ENCODE peak calls at places on chromosomes 7 and 10, in eight cellular contexts. F is BE2C; M is Peyer's patch; G is CD8-positive, alpha-beta T cell; Z is prostate gland; R is GM23338; E is kidney; T is ovary. C is an unnamed sample. For H3K4me1 and H3K36me3, the result is how much of the 10 kb centered on the place peaks cover.

GRCh38 chr10:101046332-101047238 is 15.2 kb upstream of the KAZALD1 start:
- DNase-seq in F (peak), Z (no peak), T (no peak), R (peak), E (peak), G (no peak), M (no peak), C (no peak)

GRCh38 chr7:22894585-22894984 is 71.9 kb upstream of the TOMM7 start:
- DNase-seq in Z (no peak), R (no peak), F (no peak), E (no peak), G (no peak), T (no peak), M (peak), C (no peak)

GRCh38 chr10:118114992-118115391 is 68.3 kb upstream of the RAB11FIP2 start:
- DNase-seq in Z (no peak), G (no peak), M (no peak), R (no peak), E (no peak), T (no peak), F (no peak), C (no peak)

GRCh38 chr10:35127289-35127891 is 744 bp downstream of the CREM start:
- DNase-seq in Z (peak), R (peak), F (peak), G (peak), M (peak), T (peak), E (peak), C (no peak)

GRCh38 chr10:85946713-85947326 is 419.8 kb downstream of the GRID1 start:
- DNase-seq in E (no peak), T (no peak), G (no peak), F (no peak), M (no peak), R (no peak), Z (no peak), C (no peak)

GRCh38 chr7:102832694-102833093 is 80.1 kb upstream of the LRRC17 start:
- DNase-seq in Z (no peak), M (no peak), R (no peak), T (no peak), E (no peak), F (no peak), G (no peak), C (no peak)

GRCh38 chr10:98195132-98195531 is 60.7 kb downstream of the R3HCC1L start:
- DNase-seq in Z (no peak), T (no peak), F (no peak), M (no peak), G (no peak), R (no peak), E (no peak), C (no peak)

GRCh38 chr10:11587860-11588259 is 23.6 kb downstream of the USP6NL start:
- DNase-seq in R (peak), T (no peak), E (no peak), G (no peak), F (no peak), Z (peak), M (no peak), C (no peak)

GRCh38 chr7:158821173-158822021 is 7.9 kb downstream of the ESYT2 start:
- DNase-seq in Z (no peak), G (peak), R (no peak), T (peak), M (no peak), E (no peak), F (no peak), C (no peak)

GRCh38 chr10:60429084-60429849 is 39.6 kb upstream of the ANK3 start:
- DNase-seq in E (no peak), T (peak), G (no peak), Z (no peak), F (no peak), R (no peak), M (no peak), C (no peak)

GRCh38 chr7:98821348-98821747 is 48.5 kb downstream of the TMEM130 start:
- DNase-seq in R (no peak), M (no peak), Z (no peak), T (no peak), F (no peak), E (no peak), G (no peak), C (no peak)

GRCh38 chr10:103605359-103606156 is 112.1 kb downstream of the NEURL1 start:
- DNase-seq in G (peak), E (no peak), R (peak), Z (peak), T (peak), M (peak), F (peak), C (no peak)

GRCh38 chr7:132476541-132476940 is 99.7 kb downstream of the PLXNA4 start:
- DNase-seq in F (peak), T (no peak), R (no peak), E (no peak), Z (no peak), M (no peak), G (no peak), C (no peak)

GRCh38 chr10:118960166-118961090 is 69.1 kb upstream of the NANOS1 start:
- DNase-seq in T (peak), Z (no peak), R (no peak), M (no peak), G (no peak), E (no peak), F (no peak), C (peak)

GRCh38 chr7:30923009-30923773 is 11.5 kb downstream of the AQP1 start:
- DNase-seq in E (peak), T (peak), M (peak), F (peak), Z (no peak), R (no peak), G (no peak), C (peak)

GRCh38 chr7:105896407-105896842 is 20.0 kb upstream of the ATXN7L1 start:
- DNase-seq in F (no peak), G (no peak), M (no peak), E (no peak), Z (peak), T (no peak), R (no peak), C (no peak)

GRCh38 chr7:76386691-76387260 is 22.7 kb downstream of the SSC4D start:
- DNase-seq in Z (no peak), F (no peak), G (no peak), T (no peak), M (no peak), R (no peak), E (no peak), C (no peak)

GRCh38 chr10:29039659-29040309 is 249.1 kb upstream of the LYZL1 start:
- DNase-seq in T (no peak), G (no peak), F (no peak), R (no peak), E (peak), Z (no peak), M (no peak), C (no peak)

GRCh38 chr7:117020605-117021002 is 67.3 kb downstream of the ST7 start:
- DNase-seq in E (no peak), R (peak), G (no peak), T (no peak), Z (no peak), M (no peak), F (no peak), C (no peak)

GRCh38 chr10:103080891-103081581 is 112.0 kb downstream of the NT5C2 start:
- DNase-seq in T (no peak), Z (no peak), R (no peak), F (no peak), G (no peak), E (no peak), M (no peak), C (no peak)

GRCh38 chr7:42502022-42502421 is 265.0 kb upstream of the GLI3 start:
- DNase-seq in E (no peak), G (no peak), F (no peak), T (no peak), M (no peak), Z (no peak), R (no peak), C (no peak)

GRCh38 chr10:67976292-67977245 is 92.1 kb downstream of the SIRT1 start:
- DNase-seq in E (no peak), G (no peak), Z (no peak), F (no peak), M (no peak), R (peak), T (no peak), C (no peak)

GRCh38 chr7:74320645-74321178 is 31.5 kb downstream of the CLIP2 start:
- DNase-seq in F (no peak), R (peak), M (no peak), G (no peak), E (no peak), T (no peak), Z (no peak), C (no peak)

GRCh38 chr10:80500572-80501380 is 36.9 kb upstream of the SH2D4B start:
- DNase-seq in T (peak), M (peak), Z (no peak), F (no peak), E (no peak), R (peak), G (peak), C (no peak)

GRCh38 chr10:70576803-70577517 is 25.6 kb downstream of the PRF1 start:
- DNase-seq in G (no peak), M (no peak), Z (no peak), T (no peak), E (no peak), R (no peak), F (no peak), C (no peak)

GRCh38 chr7:36287371-36288241 is 102.1 kb upstream of the ANLN start:
- DNase-seq in Z (peak), T (no peak), R (no peak), E (no peak), F (no peak), M (peak), G (peak), C (no peak)

GRCh38 chr10:50563906-50564305 is 59.9 kb downstream of the SGMS1 start:
- DNase-seq in T (no peak), F (no peak), Z (no peak), R (peak), G (no peak), E (no peak), M (no peak), C (no peak)

GRCh38 chr7:15750741-15751140 is 64.3 kb upstream of the MEOX2 start:
- DNase-seq in R (no peak), M (no peak), Z (no peak), G (no peak), T (no peak), F (no peak), E (no peak), C (no peak)

GRCh38 chr10:93413252-93413689 is 68.9 kb downstream of the MYOF start:
- DNase-seq in E (no peak), G (peak), M (peak), F (no peak), T (no peak), Z (no peak), R (no peak), C (no peak)

GRCh38 chr7:106717254-106717996 is 56.5 kb upstream of the CCDC71L start:
- DNase-seq in Z (no peak), E (no peak), T (no peak), R (no peak), M (no peak), F (no peak), G (no peak), C (no peak)

GRCh38 chr10:125160856-125161569 is 650 bp upstream of the CTBP2 start:
- DNase-seq in G (no peak), M (peak), E (peak), Z (peak), R (peak), T (peak), F (peak), C (no peak)

GRCh38 chr10:67657775-67658174 is 38.2 kb downstream of the CTNNA3 start:
- DNase-seq in Z (no peak), M (no peak), T (no peak), E (no peak), F (no peak), G (no peak), R (peak), C (no peak)

GRCh38 chr10:48309711-48310226 is 3.3 kb downstream of the MAPK8 start:
- DNase-seq in F (no peak), Z (no peak), E (no peak), G (no peak), T (no peak), R (no peak), M (no peak), C (no peak)

GRCh38 chr7:2515424-2516193 is 4.0 kb upstream of the LFNG start:
- DNase-seq in M (no peak), E (no peak), T (no peak), G (no peak), F (no peak), R (no peak), Z (no peak), C (no peak)

GRCh38 chr7:2516194-2516555 is 3.4 kb upstream of the LFNG start:
- DNase-seq in G (no peak), Z (no peak), M (no peak), T (no peak), E (no peak), R (no peak), F (no peak), C (no peak)

GRCh38 chr7:2512713-2513112 is 6.9 kb upstream of the LFNG start:
- DNase-seq in T (no peak), G (no peak), F (no peak), R (no peak), Z (no peak), M (no peak), E (no peak), C (no peak)

GRCh38 chr7:2513702-2514101 is 5.9 kb upstream of the LFNG start:
- DNase-seq in F (peak), T (no peak), R (no peak), G (no peak), M (no peak), E (no peak), Z (no peak), C (no peak)

DNA sequence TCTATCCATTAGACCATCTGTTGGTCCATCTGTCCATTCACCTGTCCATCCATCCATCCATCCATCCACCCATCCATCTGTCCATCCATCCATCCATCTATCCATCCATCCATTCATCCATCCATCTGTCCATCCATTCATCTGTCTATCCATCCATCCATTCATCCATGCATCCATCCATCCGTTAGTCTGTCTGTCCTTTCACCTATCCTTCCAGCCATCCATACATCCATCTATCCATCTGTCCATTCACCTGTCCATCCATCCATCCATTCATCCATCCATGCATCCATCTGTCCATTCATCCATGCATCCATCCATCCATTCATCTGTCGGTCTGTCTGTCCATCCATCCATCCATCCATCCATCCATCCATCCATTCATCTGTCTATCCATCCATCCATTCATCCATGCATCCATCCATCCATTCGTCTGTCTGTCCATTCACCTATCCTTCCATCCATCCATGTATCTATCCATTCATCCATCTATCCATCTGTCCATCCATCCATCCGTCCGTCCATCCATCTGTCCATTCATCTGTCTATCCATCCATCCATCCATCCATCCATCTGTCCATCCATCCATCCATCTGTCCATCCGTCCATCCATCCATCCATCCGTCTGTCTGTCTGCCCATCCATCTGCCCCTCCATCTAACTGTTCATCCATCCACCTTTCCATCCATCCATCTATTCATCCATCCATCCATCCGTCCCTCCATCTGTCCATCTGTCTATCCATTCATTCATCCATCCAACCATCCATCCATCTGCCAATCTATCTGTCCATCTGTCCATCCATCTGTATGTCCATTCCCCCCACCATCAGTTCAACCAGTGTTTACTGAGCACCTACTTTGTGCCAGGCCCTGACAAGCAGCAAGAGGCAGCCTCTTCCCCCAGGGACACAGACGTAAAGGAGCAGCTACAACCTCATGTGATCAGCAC is 4.8 kb upstream of the LFNG start:
- DNase-seq in F (no peak), Z (no peak), G (no peak), T (no peak), R (no peak), E (no peak), M (no peak), C (no peak)
- H3K4me1 ChIP-seq in F (under half), Z (under half), G (half or more), T (under half), R (under half), E (under half), M (under half), C (half or more)

DNA sequence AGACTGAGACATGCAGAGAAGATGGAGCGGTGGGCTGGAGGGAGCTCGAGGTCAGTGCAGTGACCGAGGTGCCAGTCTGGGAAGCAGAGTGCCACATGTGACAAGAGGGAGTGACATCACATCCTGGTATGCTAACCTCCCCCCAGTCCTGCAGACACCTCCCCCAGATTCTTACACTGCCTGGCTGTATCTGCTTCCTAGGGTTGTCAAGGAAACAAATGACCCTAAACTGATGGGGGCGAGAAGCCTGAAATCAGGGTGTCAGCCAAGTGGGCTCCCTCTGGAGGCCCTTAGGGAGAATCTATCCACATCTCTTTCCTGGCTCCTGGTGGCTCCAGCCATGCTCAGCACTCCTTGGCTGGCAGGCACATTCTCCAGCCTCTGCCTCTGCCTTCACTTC is 316.1 kb upstream of the ZMIZ1 start:
- DNase-seq in M (no peak), G (no peak), R (peak), F (no peak), E (no peak), Z (no peak), T (no peak), C (no peak)
- TF ChIP-seq CTCF in M (no peak), G (no peak), R (peak), F (no peak), E (no peak), Z (no peak), T (no peak), C (no peak)

DNA sequence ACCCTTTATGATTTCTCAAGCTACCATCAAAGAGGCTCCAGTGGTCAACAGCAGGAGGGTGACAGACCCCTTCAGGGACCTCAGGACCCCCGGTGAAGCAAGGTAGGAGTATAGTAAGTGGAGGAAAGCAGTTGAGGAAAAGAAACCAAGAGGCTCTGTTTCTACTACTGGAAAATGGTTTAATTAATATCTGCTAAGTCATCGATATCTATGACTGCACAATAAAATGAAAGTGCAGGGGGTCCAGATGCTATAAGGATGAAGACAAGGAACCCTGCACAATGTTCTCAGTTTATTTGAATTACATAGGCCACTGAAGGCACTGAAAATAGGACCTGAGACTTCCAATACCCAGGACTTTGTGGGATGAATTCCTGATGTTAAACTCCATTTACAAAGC is 23.7 kb downstream of the AMPH start:
- DNase-seq in Z (no peak), R (no peak), M (no peak), F (no peak), T (no peak), G (no peak), E (no peak), C (no peak)
- H3K36me3 ChIP-seq in Z (under half), R (under half), M (under half), F (under half), T (under half), G (under half), E (under half), C (under half)

GRCh38 chr7:37289347-37289746 is 159.3 kb downstream of the ELMO1 start:
- DNase-seq in F (peak), T (no peak), R (no peak), Z (no peak), M (no peak), E (no peak), G (no peak), C (peak)
- H3K4me1 ChIP-seq in F (under half), T (under half), R (under half), Z (under half), M (under half), E (under half), G (under half), C (under half)

GRCh38 chr7:134750083-134751062 is 29.1 kb upstream of the CALD1 start:
- DNase-seq in E (no peak), T (peak), R (peak), Z (peak), F (peak), M (peak), G (peak), C (no peak)

GRCh38 chr7:134752006-134752760 is 27.3 kb upstream of the CALD1 start:
- DNase-seq in M (no peak), E (no peak), F (no peak), T (no peak), R (no peak), Z (no peak), G (no peak), C (no peak)

GRCh38 chr7:134758981-134759380 is 20.5 kb upstream of the CALD1 start:
- DNase-seq in R (no peak), E (no peak), Z (no peak), F (no peak), G (no peak), T (no peak), M (no peak), C (no peak)

GRCh38 chr7:134757938-134758337 is 21.5 kb upstream of the CALD1 start:
- DNase-seq in R (no peak), F (no peak), E (no peak), T (no peak), Z (no peak), G (no peak), M (no peak), C (no peak)

DNA sequence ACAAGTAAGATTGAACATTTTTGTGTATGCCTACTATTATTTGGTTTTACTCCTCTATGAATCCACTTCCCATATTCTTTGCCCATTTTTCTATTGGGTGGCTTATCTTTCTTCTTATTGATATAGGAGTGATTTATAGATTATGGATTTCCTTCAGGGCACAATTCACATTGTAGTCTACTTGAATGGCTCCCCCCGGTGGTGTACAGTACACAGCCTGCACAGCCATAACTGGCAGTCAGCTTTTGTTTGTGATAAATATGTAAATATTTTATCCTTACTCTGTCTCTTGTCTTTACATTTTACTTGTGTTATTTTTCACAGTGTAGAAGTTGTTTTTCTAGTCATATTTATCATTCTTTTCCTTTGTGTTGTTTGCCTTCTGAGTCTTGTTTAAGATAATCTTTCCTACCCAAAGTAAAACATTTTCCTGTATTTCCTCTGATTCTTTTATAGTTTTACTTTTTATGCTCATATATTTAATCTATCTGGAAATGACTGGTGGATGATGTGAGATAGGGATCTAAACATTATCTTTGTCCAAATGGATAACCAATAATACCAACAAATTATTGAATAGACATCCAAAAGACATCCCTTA is 23.9 kb upstream of the CALD1 start:
- DNase-seq in M (no peak), G (peak), Z (no peak), R (no peak), E (no peak), T (no peak), F (peak), C (no peak)
- TF ChIP-seq CTCF in M (peak), G (peak), Z (peak), R (peak), E (peak), T (no peak), F (peak), C (peak)